ENCODE peak calls at places on chromosomes 4 and X, in ten cellular contexts. One of them, this sample, is unnamed.

GRCh38 chr4:173991321-173991720 is 292.1 kb downstream of the FBXO8 start:
- DNase-seq in effector memory CD4-positive, alpha-beta T cell: no peak
- DNase-seq in spleen: no peak
- DNase-seq in OCI-LY7: no peak
- DNase-seq in CD8-positive, alpha-beta T cell: no peak
- DNase-seq in cardiac muscle cell: peak; percentile 31
- DNase-seq in MG63: no peak
- DNase-seq in tibial artery: no peak
- DNase-seq in heart right ventricle: no peak
- DNase-seq in IMR-90: no peak
- DNase-seq in this sample: no peak

GRCh38 chr4:5037553-5038551 is 13.4 kb upstream of the STK32B start:
- DNase-seq in effector memory CD4-positive, alpha-beta T cell: no peak
- DNase-seq in spleen: no peak
- DNase-seq in OCI-LY7: no peak
- DNase-seq in CD8-positive, alpha-beta T cell: no peak
- DNase-seq in cardiac muscle cell: no peak
- DNase-seq in MG63: peak; percentile 50
- DNase-seq in tibial artery: no peak
- DNase-seq in heart right ventricle: no peak
- DNase-seq in IMR-90: peak; percentile 99
- DNase-seq in this sample: no peak

GRCh38 chrX:135505356-135505755 is 15.1 kb upstream of the INTS6L start:
- DNase-seq in effector memory CD4-positive, alpha-beta T cell: no peak
- DNase-seq in spleen: no peak
- DNase-seq in OCI-LY7: no peak
- DNase-seq in CD8-positive, alpha-beta T cell: no peak
- DNase-seq in cardiac muscle cell: no peak
- DNase-seq in MG63: no peak
- DNase-seq in tibial artery: no peak
- DNase-seq in heart right ventricle: no peak
- DNase-seq in IMR-90: peak; percentile 21
- DNase-seq in this sample: no peak

GRCh38 chr4:25991296-25991695 is 77.3 kb downstream of the SMIM20 start:
- DNase-seq in effector memory CD4-positive, alpha-beta T cell: no peak
- DNase-seq in spleen: no peak
- DNase-seq in OCI-LY7: no peak
- DNase-seq in CD8-positive, alpha-beta T cell: no peak
- DNase-seq in cardiac muscle cell: no peak
- DNase-seq in MG63: no peak
- DNase-seq in tibial artery: no peak
- DNase-seq in heart right ventricle: no peak
- DNase-seq in IMR-90: no peak
- DNase-seq in this sample: no peak

GRCh38 chr4:173547889-173548288 is 17.9 kb upstream of the HAND2 start:
- DNase-seq in effector memory CD4-positive, alpha-beta T cell: no peak
- DNase-seq in spleen: peak; percentile 35
- DNase-seq in OCI-LY7: no peak
- DNase-seq in CD8-positive, alpha-beta T cell: no peak
- DNase-seq in cardiac muscle cell: no peak
- DNase-seq in MG63: no peak
- DNase-seq in tibial artery: no peak
- DNase-seq in heart right ventricle: no peak
- DNase-seq in IMR-90: no peak
- DNase-seq in this sample: no peak

GRCh38 chr4:79723507-79723906 is 315.5 kb upstream of the GK2 start:
- DNase-seq in effector memory CD4-positive, alpha-beta T cell: no peak
- DNase-seq in spleen: no peak
- DNase-seq in OCI-LY7: no peak
- DNase-seq in CD8-positive, alpha-beta T cell: no peak
- DNase-seq in cardiac muscle cell: no peak
- DNase-seq in MG63: no peak
- DNase-seq in tibial artery: no peak
- DNase-seq in heart right ventricle: no peak
- DNase-seq in IMR-90: no peak
- DNase-seq in this sample: no peak

GRCh38 chrX:153475751-153476281 is 5.4 kb upstream of the HAUS7 start:
- DNase-seq in effector memory CD4-positive, alpha-beta T cell: no peak
- DNase-seq in spleen: no peak
- DNase-seq in OCI-LY7: no peak
- DNase-seq in CD8-positive, alpha-beta T cell: no peak
- DNase-seq in cardiac muscle cell: no peak
- DNase-seq in MG63: no peak
- DNase-seq in tibial artery: no peak
- DNase-seq in heart right ventricle: no peak
- DNase-seq in IMR-90: no peak
- DNase-seq in this sample: no peak

GRCh38 chr4:130029442-130029841 is 933.5 kb downstream of the C4orf33 start:
- DNase-seq in effector memory CD4-positive, alpha-beta T cell: no peak
- DNase-seq in spleen: no peak
- DNase-seq in OCI-LY7: no peak
- DNase-seq in CD8-positive, alpha-beta T cell: no peak
- DNase-seq in cardiac muscle cell: no peak
- DNase-seq in MG63: no peak
- DNase-seq in tibial artery: no peak
- DNase-seq in heart right ventricle: no peak
- DNase-seq in IMR-90: no peak
- DNase-seq in this sample: no peak

GRCh38 chr4:1238676-1239000 is 10.3 kb downstream of the CTBP1 start:
- DNase-seq in effector memory CD4-positive, alpha-beta T cell: no peak
- DNase-seq in spleen: peak; percentile 51
- DNase-seq in OCI-LY7: no peak
- DNase-seq in CD8-positive, alpha-beta T cell: no peak
- DNase-seq in cardiac muscle cell: no peak
- DNase-seq in MG63: no peak
- DNase-seq in tibial artery: peak; percentile 57
- DNase-seq in heart right ventricle: peak; percentile 8
- DNase-seq in IMR-90: no peak
- DNase-seq in this sample: no peak
- H3K4me3 ChIP-seq in effector memory CD4-positive, alpha-beta T cell: no peak overlapping the region
- H3K4me3 ChIP-seq in spleen: no peak overlapping the region
- H3K4me3 ChIP-seq in OCI-LY7: no peak overlapping the region
- H3K4me3 ChIP-seq in CD8-positive, alpha-beta T cell: no peak overlapping the region
- H3K4me3 ChIP-seq in cardiac muscle cell: no peak overlapping the region
- H3K4me3 ChIP-seq in MG63: no peak overlapping the region
- H3K4me3 ChIP-seq in tibial artery: no peak overlapping the region
- H3K4me3 ChIP-seq in heart right ventricle: no peak overlapping the region
- H3K4me3 ChIP-seq in IMR-90: no peak overlapping the region
- H3K4me3 ChIP-seq in this sample: no peak overlapping the region

GRCh38 chrX:57977992-57978391 is 67.7 kb upstream of the ZXDA start:
- DNase-seq in effector memory CD4-positive, alpha-beta T cell: no peak
- DNase-seq in spleen: no peak
- DNase-seq in OCI-LY7: peak; percentile 1
- DNase-seq in CD8-positive, alpha-beta T cell: no peak
- DNase-seq in cardiac muscle cell: no peak
- DNase-seq in MG63: no peak
- DNase-seq in tibial artery: no peak
- DNase-seq in heart right ventricle: no peak
- DNase-seq in IMR-90: no peak
- DNase-seq in this sample: no peak
- H3K9me3 ChIP-seq in effector memory CD4-positive, alpha-beta T cell: no peaks in the 10 kb centered on the region
- H3K9me3 ChIP-seq in spleen: no peaks in the 10 kb centered on the region
- H3K9me3 ChIP-seq in OCI-LY7: no peaks in the 10 kb centered on the region
- H3K9me3 ChIP-seq in CD8-positive, alpha-beta T cell: no peaks in the 10 kb centered on the region
- H3K9me3 ChIP-seq in cardiac muscle cell: no peaks in the 10 kb centered on the region
- H3K9me3 ChIP-seq in MG63: no peaks in the 10 kb centered on the region
- H3K9me3 ChIP-seq in tibial artery: no peaks in the 10 kb centered on the region
- H3K9me3 ChIP-seq in heart right ventricle: no peaks in the 10 kb centered on the region
- H3K9me3 ChIP-seq in IMR-90: peaks cover 2% of the 10 kb centered on the region
- H3K9me3 ChIP-seq in this sample: no peaks in the 10 kb centered on the region

GRCh38 chr4:105651879-105652640 is 56.4 kb downstream of the INTS12 start:
- DNase-seq in effector memory CD4-positive, alpha-beta T cell: no peak
- DNase-seq in spleen: no peak
- DNase-seq in OCI-LY7: no peak
- DNase-seq in CD8-positive, alpha-beta T cell: no peak
- DNase-seq in cardiac muscle cell: no peak
- DNase-seq in MG63: no peak
- DNase-seq in tibial artery: no peak
- DNase-seq in heart right ventricle: no peak
- DNase-seq in IMR-90: no peak
- DNase-seq in this sample: no peak
- H3K4me3 ChIP-seq in effector memory CD4-positive, alpha-beta T cell: no peak overlapping the region
- H3K4me3 ChIP-seq in spleen: no peak overlapping the region
- H3K4me3 ChIP-seq in OCI-LY7: no peak overlapping the region
- H3K4me3 ChIP-seq in CD8-positive, alpha-beta T cell: no peak overlapping the region
- H3K4me3 ChIP-seq in cardiac muscle cell: no peak overlapping the region
- H3K4me3 ChIP-seq in MG63: no peak overlapping the region
- H3K4me3 ChIP-seq in tibial artery: no peak overlapping the region
- H3K4me3 ChIP-seq in heart right ventricle: no peak overlapping the region
- H3K4me3 ChIP-seq in IMR-90: no peak overlapping the region
- H3K4me3 ChIP-seq in this sample: no peak overlapping the region

GRCh38 chr4:84336964-84337705 is 162.0 kb downstream of the NKX6-1 start:
- DNase-seq in effector memory CD4-positive, alpha-beta T cell: no peak
- DNase-seq in spleen: no peak
- DNase-seq in OCI-LY7: no peak
- DNase-seq in CD8-positive, alpha-beta T cell: no peak
- DNase-seq in cardiac muscle cell: peak; percentile 49
- DNase-seq in MG63: no peak
- DNase-seq in tibial artery: no peak
- DNase-seq in heart right ventricle: no peak
- DNase-seq in IMR-90: no peak
- DNase-seq in this sample: no peak
- H3K9me3 ChIP-seq in effector memory CD4-positive, alpha-beta T cell: no peaks in the 10 kb centered on the region
- H3K9me3 ChIP-seq in spleen: peaks cover 11% of the 10 kb centered on the region
- H3K9me3 ChIP-seq in OCI-LY7: no peaks in the 10 kb centered on the region
- H3K9me3 ChIP-seq in CD8-positive, alpha-beta T cell: no peaks in the 10 kb centered on the region
- H3K9me3 ChIP-seq in cardiac muscle cell: no peaks in the 10 kb centered on the region
- H3K9me3 ChIP-seq in MG63: no peaks in the 10 kb centered on the region
- H3K9me3 ChIP-seq in tibial artery: no peaks in the 10 kb centered on the region
- H3K9me3 ChIP-seq in heart right ventricle: no peaks in the 10 kb centered on the region
- H3K9me3 ChIP-seq in IMR-90: peaks cover under 1% of the 10 kb centered on the region
- H3K9me3 ChIP-seq in this sample: no peaks in the 10 kb centered on the region

DNA sequence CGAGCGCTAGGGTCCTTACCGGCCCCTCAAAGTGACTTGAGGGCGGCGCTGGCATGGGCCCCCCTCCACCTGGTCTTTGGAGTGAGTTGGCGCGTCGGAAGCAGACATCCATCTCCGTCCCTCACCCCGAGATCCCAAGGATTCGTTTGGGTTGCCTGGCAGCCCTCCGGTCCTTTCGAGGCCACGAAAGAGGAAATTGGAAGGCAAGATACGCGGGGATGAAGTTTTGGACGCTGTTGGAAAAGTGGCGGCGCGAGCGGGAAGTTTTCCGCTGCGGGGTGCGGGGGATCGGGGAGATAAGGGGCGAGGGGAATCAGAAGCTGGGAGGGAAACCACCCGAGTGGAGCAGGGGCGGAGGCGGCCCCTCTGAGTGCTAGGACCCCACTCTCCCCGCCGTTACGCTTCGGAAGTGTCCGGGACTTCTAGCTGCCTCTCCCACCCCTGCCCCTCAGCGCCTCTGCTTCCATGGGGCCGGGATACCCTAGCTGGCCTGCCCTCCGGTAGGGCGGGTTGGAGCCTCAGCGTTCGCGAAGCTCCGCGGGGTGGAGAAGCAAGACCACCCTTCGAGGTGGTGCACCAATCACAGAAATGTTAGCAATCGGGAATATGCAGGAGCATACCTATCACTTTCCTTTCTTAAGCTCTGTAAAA is 57.8 kb downstream of the FRMPD3 start:
- DNase-seq in effector memory CD4-positive, alpha-beta T cell: no peak
- DNase-seq in spleen: no peak
- DNase-seq in OCI-LY7: no peak
- DNase-seq in CD8-positive, alpha-beta T cell: no peak
- DNase-seq in cardiac muscle cell: no peak
- DNase-seq in MG63: no peak
- DNase-seq in tibial artery: no peak
- DNase-seq in heart right ventricle: no peak
- DNase-seq in IMR-90: no peak
- DNase-seq in this sample: no peak
- H3K4me3 ChIP-seq in effector memory CD4-positive, alpha-beta T cell: no peak overlapping the region
- H3K4me3 ChIP-seq in spleen: no peak overlapping the region
- H3K4me3 ChIP-seq in OCI-LY7: no peak overlapping the region
- H3K4me3 ChIP-seq in CD8-positive, alpha-beta T cell: no peak overlapping the region
- H3K4me3 ChIP-seq in cardiac muscle cell: peak overlapping the region; percentile 18
- H3K4me3 ChIP-seq in MG63: no peak overlapping the region
- H3K4me3 ChIP-seq in tibial artery: no peak overlapping the region
- H3K4me3 ChIP-seq in heart right ventricle: no peak overlapping the region
- H3K4me3 ChIP-seq in IMR-90: no peak overlapping the region
- H3K4me3 ChIP-seq in this sample: no peak overlapping the region

GRCh38 chr4:29289118-29289517 is 1431.1 kb upstream of the PCDH7 start:
- DNase-seq in effector memory CD4-positive, alpha-beta T cell: no peak
- DNase-seq in spleen: no peak
- DNase-seq in OCI-LY7: no peak
- DNase-seq in CD8-positive, alpha-beta T cell: no peak
- DNase-seq in cardiac muscle cell: no peak
- DNase-seq in MG63: no peak
- DNase-seq in tibial artery: no peak
- DNase-seq in heart right ventricle: no peak
- DNase-seq in IMR-90: no peak
- DNase-seq in this sample: no peak
- H3K9me3 ChIP-seq in effector memory CD4-positive, alpha-beta T cell: no peaks in the 10 kb centered on the region
- H3K9me3 ChIP-seq in spleen: peaks cover 10% of the 10 kb centered on the region
- H3K9me3 ChIP-seq in OCI-LY7: no peaks in the 10 kb centered on the region
- H3K9me3 ChIP-seq in CD8-positive, alpha-beta T cell: peaks cover 3% of the 10 kb centered on the region
- H3K9me3 ChIP-seq in cardiac muscle cell: no peaks in the 10 kb centered on the region
- H3K9me3 ChIP-seq in MG63: no peaks in the 10 kb centered on the region
- H3K9me3 ChIP-seq in tibial artery: no peaks in the 10 kb centered on the region
- H3K9me3 ChIP-seq in heart right ventricle: no peaks in the 10 kb centered on the region
- H3K9me3 ChIP-seq in IMR-90: no peaks in the 10 kb centered on the region
- H3K9me3 ChIP-seq in this sample: no peaks in the 10 kb centered on the region

GRCh38 chrX:47523297-47523696 is 37.7 kb upstream of the ARAF start:
- DNase-seq in effector memory CD4-positive, alpha-beta T cell: peak; percentile 72
- DNase-seq in spleen: peak; percentile 96
- DNase-seq in OCI-LY7: peak; percentile 78
- DNase-seq in CD8-positive, alpha-beta T cell: peak; percentile 70
- DNase-seq in cardiac muscle cell: peak; percentile 79
- DNase-seq in MG63: peak; percentile 72
- DNase-seq in tibial artery: peak; percentile 88
- DNase-seq in heart right ventricle: peak; percentile 87
- DNase-seq in IMR-90: peak; percentile 55
- DNase-seq in this sample: peak; percentile 68
- H3K4me3 ChIP-seq in effector memory CD4-positive, alpha-beta T cell: peak overlapping the region; percentile 56
- H3K4me3 ChIP-seq in spleen: peak overlapping the region; percentile 45
- H3K4me3 ChIP-seq in OCI-LY7: peak overlapping the region; percentile 68
- H3K4me3 ChIP-seq in CD8-positive, alpha-beta T cell: peak overlapping the region; percentile 47
- H3K4me3 ChIP-seq in cardiac muscle cell: peak overlapping the region; percentile 50
- H3K4me3 ChIP-seq in MG63: peak overlapping the region; percentile 50
- H3K4me3 ChIP-seq in tibial artery: peak overlapping the region; percentile 62
- H3K4me3 ChIP-seq in heart right ventricle: peak overlapping the region; percentile 63
- H3K4me3 ChIP-seq in IMR-90: peak overlapping the region; percentile 45
- H3K4me3 ChIP-seq in this sample: peak overlapping the region; percentile 37

DNA sequence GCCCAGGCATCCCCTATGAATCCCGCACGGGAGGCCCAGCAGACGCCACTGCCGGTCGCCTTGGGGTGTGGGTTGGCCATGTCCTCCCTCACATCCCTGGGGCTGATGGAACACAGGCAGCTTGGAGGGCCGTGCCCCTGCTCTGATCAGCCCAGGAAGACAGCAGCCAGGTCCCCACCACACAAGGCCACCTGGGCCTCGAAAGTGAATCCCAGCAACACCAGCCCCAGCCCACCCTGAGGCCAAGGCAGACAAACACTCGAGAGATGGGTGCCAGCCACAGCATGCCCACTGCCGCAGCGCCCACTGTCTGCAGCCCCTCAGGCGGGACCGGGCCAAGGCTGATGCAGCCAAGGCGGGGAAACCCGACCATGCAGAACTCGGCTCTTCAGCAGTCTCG is 85.5 kb downstream of the HMX1 start:
- DNase-seq in effector memory CD4-positive, alpha-beta T cell: no peak
- DNase-seq in spleen: no peak
- DNase-seq in OCI-LY7: no peak
- DNase-seq in CD8-positive, alpha-beta T cell: no peak
- DNase-seq in cardiac muscle cell: no peak
- DNase-seq in MG63: no peak
- DNase-seq in tibial artery: no peak
- DNase-seq in heart right ventricle: no peak
- DNase-seq in IMR-90: no peak
- DNase-seq in this sample: no peak
- H3K9me3 ChIP-seq in effector memory CD4-positive, alpha-beta T cell: no peaks in the 10 kb centered on the region
- H3K9me3 ChIP-seq in spleen: no peaks in the 10 kb centered on the region
- H3K9me3 ChIP-seq in OCI-LY7: no peaks in the 10 kb centered on the region
- H3K9me3 ChIP-seq in CD8-positive, alpha-beta T cell: no peaks in the 10 kb centered on the region
- H3K9me3 ChIP-seq in cardiac muscle cell: no peaks in the 10 kb centered on the region
- H3K9me3 ChIP-seq in MG63: no peaks in the 10 kb centered on the region
- H3K9me3 ChIP-seq in tibial artery: no peaks in the 10 kb centered on the region
- H3K9me3 ChIP-seq in heart right ventricle: no peaks in the 10 kb centered on the region
- H3K9me3 ChIP-seq in IMR-90: peaks cover 3% of the 10 kb centered on the region
- H3K9me3 ChIP-seq in this sample: no peaks in the 10 kb centered on the region

This sample was measured in CD4-positive, CD25-positive, alpha-beta regulatory T cell.